ENCODE peak calls at places on chromosomes 1 and 21, in five cellular contexts. D is GM12865, R is B cell, W is GM13976, C is neural crest cell. Z is an unnamed sample.

GRCh38 chr1:100785399-100786082 is 66.0 kb downstream of the VCAM1 start:
- DNase-seq in C (no peak), R (no peak), D (no peak), W (no peak), Z (no peak)

GRCh38 chr1:58932820-58933598 is 149.2 kb upstream of the JUN start:
- DNase-seq in W (no peak), C (no peak), D (peak; percentile 19), R (no peak), Z (no peak)

GRCh38 chr1:79079770-79080169 is 73.2 kb upstream of the ADGRL4 start:
- DNase-seq in C (no peak), D (no peak), W (no peak), R (no peak), Z (no peak)

GRCh38 chr1:240287722-240288121 is 196.0 kb downstream of the FMN2 start:
- DNase-seq in W (no peak), C (no peak), R (no peak), D (no peak), Z (no peak)

GRCh38 chr21:42659416-42660117 is 6.1 kb downstream of the PDE9A start:
- DNase-seq in R (peak; percentile 35), D (peak; percentile 20), C (no peak), W (no peak), Z (no peak)

GRCh38 chr1:226872455-226872854 is 2.0 kb downstream of the PSEN2 start:
- DNase-seq in D (no peak), C (no peak), W (no peak), R (no peak), Z (no peak)

GRCh38 chr21:41520560-41521442 is 12.8 kb upstream of the TMPRSS2 start:
- DNase-seq in C (no peak), W (peak; percentile 32), D (no peak), R (no peak), Z (no peak)

GRCh38 chr1:229184066-229184465 is 86.8 kb upstream of the RAB4A start:
- DNase-seq in D (no peak), R (no peak), C (no peak), W (no peak), Z (no peak)

GRCh38 chr1:41317356-41317755 is 43.9 kb upstream of the FOXO6 start:
- DNase-seq in C (no peak), D (no peak), R (no peak), W (no peak), Z (no peak)

GRCh38 chr1:176033879-176034278 is 173.2 kb downstream of the COP1 start:
- DNase-seq in D (no peak), W (no peak), R (no peak), C (no peak), Z (no peak)

GRCh38 chr1:164765557-164765956 is 206.6 kb downstream of the PBX1 start:
- DNase-seq in D (no peak), R (no peak), C (no peak), W (no peak), Z (no peak)

GRCh38 chr1:24357011-24357410 is 37.9 kb downstream of the GRHL3 start:
- DNase-seq in W (no peak), R (no peak), C (no peak), D (no peak), Z (no peak)

GRCh38 chr1:210715072-210715471 is 386.4 kb downstream of the HHAT start:
- DNase-seq in W (no peak), C (no peak), D (no peak), R (no peak), Z (no peak)

GRCh38 chr1:221712198-221712684 is 29.6 kb downstream of the DUSP10 start:
- DNase-seq in W (peak; percentile 45), D (peak; percentile 84), C (no peak), R (peak; percentile 42), Z (no peak)

GRCh38 chr1:56576880-56577858 is 2.2 kb downstream of the PLPP3 start:
- DNase-seq in W (peak; percentile 36), R (peak; percentile 47), C (no peak), D (no peak), Z (no peak)

GRCh38 chr1:16208270-16208987 is 4.0 kb downstream of the ARHGEF19 start:
- DNase-seq in W (no peak), D (no peak), C (no peak), R (no peak), Z (no peak)

GRCh38 chr1:200510228-200510623 is 100.4 kb upstream of the ZNF281 start:
- DNase-seq in D (peak; percentile 87), C (peak; percentile 79), R (peak; percentile 76), W (peak; percentile 84), Z (peak; percentile 37)

GRCh38 chr1:205537386-205538018 is 33.0 kb downstream of the CDK18 start:
- DNase-seq in C (no peak), W (no peak), R (no peak), D (no peak), Z (peak; percentile 4)

GRCh38 chr1:53498555-53499142 is 39.5 kb downstream of the DMRTB1 start:
- DNase-seq in R (no peak), D (no peak), C (no peak), W (no peak), Z (no peak)

GRCh38 chr1:44609412-44609767 is 64.9 kb downstream of the TMEM53 start:
- DNase-seq in D (peak; percentile 42), W (peak; percentile 71), R (peak; percentile 24), C (peak; percentile 57), Z (no peak)

GRCh38 chr1:25501235-25502058 is 42.0 kb upstream of the LDLRAP1 start:
- DNase-seq in C (no peak), R (no peak), D (no peak), W (no peak), Z (no peak)
- TF ChIP-seq CTCF in C (peak; percentile 20), R (peak; percentile 24), D (peak; percentile 12), W (no peak), Z (no peak)

DNA sequence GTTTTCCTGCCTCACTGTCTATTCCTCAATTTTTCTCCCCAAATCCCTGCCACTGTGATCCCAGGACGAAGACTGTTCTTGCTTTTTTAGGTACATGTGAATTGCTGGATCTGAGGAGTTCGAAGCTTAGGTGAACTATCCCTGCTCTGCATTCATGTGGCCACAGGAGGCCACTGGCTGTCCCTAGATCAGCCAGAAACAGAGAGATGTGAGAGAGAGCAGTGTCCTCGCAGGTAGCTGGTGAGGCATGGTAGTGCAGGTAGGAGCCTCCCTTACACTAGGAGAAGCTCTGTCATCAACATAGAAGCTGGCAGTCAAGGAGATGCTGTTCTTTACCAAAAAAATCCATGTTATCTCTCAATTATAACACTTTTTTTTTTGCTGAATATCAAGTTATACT is 71.5 kb downstream of the USP24 start:
- DNase-seq in R (no peak), W (no peak), D (peak; percentile 31), C (no peak), Z (no peak)
- TF ChIP-seq CTCF in R (no peak), W (no peak), D (peak; percentile 12), C (peak; percentile 46), Z (no peak)

DNA sequence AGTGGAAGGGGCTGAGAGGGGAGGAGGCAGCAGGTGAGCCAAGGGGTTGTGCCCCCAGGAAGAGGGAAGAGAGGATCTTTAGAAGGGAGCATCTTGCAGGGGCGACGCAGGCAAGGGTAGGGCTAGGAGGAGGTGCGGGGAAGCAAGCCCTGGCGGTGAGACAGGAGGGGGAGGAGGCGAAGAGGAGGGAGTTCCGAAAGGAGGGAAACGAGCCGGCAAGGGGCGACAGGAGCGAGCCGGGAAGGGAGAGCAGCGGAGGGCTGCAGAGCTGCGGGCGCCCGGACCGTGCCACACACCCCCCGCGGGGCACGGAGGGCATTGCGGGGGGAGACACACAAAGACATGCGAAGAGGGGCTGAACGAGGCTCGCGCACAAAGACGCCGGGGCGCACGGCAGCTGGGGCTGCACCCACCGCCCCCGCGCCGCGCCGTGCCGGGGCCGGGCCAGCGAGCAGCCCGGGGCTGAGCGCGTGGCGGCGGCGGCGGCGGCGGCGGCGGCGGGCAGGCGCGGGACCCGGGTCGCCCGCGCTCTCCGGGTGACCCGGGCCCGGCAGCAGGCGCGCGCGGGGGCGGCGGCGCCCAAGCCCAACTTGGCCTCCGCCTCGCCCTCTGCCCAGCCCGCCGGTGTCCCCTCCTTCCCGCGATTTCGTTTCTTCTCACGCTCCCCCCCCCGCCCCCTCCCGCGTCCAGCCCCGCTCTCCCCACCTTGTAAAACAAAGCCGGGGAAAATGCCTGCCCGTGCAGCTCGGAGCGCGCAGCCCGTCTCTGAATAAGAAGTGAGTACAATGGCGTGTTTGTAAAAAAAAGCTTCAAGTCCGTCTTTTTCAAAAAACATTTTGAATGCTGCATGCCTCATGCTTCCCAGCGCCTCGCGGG is at the start of gene KCNK2:
- DNase-seq in D (no peak), C (peak; percentile 42), W (peak; percentile 33), R (no peak), Z (no peak)
- TF ChIP-seq CTCF in D (no peak), C (no peak), W (no peak), R (no peak), Z (no peak)

GRCh38 chr1:231322880-231323530 is 14.6 kb downstream of the EXOC8 start:
- DNase-seq in C (no peak), R (no peak), D (no peak), W (no peak), Z (no peak)
- TF ChIP-seq CTCF in C (peak; percentile 38), R (no peak), D (no peak), W (no peak), Z (no peak)

GRCh38 chr1:10896673-10897072 is 100.2 kb upstream of the CASZ1 start:
- DNase-seq in R (no peak), D (peak; percentile 17), C (no peak), W (no peak), Z (no peak)

GRCh38 chr1:10897981-10898728 is 101.7 kb upstream of the CASZ1 start:
- DNase-seq in C (no peak), W (no peak), D (no peak), R (no peak), Z (no peak)

GRCh38 chr1:10899490-10900264 is 103.2 kb upstream of the CASZ1 start:
- DNase-seq in W (no peak), D (no peak), R (no peak), C (no peak), Z (no peak)

GRCh38 chr1:10898921-10899320 is 102.5 kb upstream of the CASZ1 start:
- DNase-seq in D (no peak), R (no peak), W (no peak), C (no peak), Z (no peak)

GRCh38 chr1:10897321-10897980 is 101.0 kb upstream of the CASZ1 start:
- DNase-seq in W (no peak), C (no peak), D (no peak), R (no peak), Z (no peak)
- TF ChIP-seq CTCF in W (no peak), C (no peak), D (no peak), R (no peak), Z (no peak)

GRCh38 chr1:181669209-181669608 is 185.9 kb downstream of the CACNA1E start:
- DNase-seq in D (no peak), W (no peak), C (no peak), R (no peak), Z (no peak)
- TF ChIP-seq CTCF in D (no peak), W (no peak), C (no peak), R (no peak), Z (no peak)

GRCh38 chr1:19712928-19713327 is 48.3 kb downstream of the HTR6 start:
- DNase-seq in D (peak; percentile 56), R (no peak), C (no peak), W (no peak), Z (no peak)
- TF ChIP-seq CTCF in D (no peak), R (no peak), C (no peak), W (no peak), Z (no peak)